ENCODE peak calls at places on chromosome 11, in six cellular contexts. One of them, this sample, is unnamed.

GRCh38 chr11:36151933-36152580 is 137.2 kb downstream of the COMMD9 start:
- DNase-seq in ACHN: no peak
- DNase-seq in HT1080: no peak
- DNase-seq in AG04449: no peak
- DNase-seq in stomach: no peak
- DNase-seq in Caco-2: no peak
- DNase-seq in this sample: no peak

GRCh38 chr11:128424867-128425285 is 162.5 kb downstream of the ETS1 start:
- DNase-seq in ACHN: no peak
- DNase-seq in HT1080: no peak
- DNase-seq in AG04449: no peak
- DNase-seq in stomach: peak; percentile 35
- DNase-seq in Caco-2: peak; percentile 77
- DNase-seq in this sample: no peak

GRCh38 chr11:7281083-7281482 is 29.4 kb downstream of the SYT9 start:
- DNase-seq in ACHN: peak; percentile 9
- DNase-seq in HT1080: peak; percentile 70
- DNase-seq in AG04449: no peak
- DNase-seq in stomach: no peak
- DNase-seq in Caco-2: no peak
- DNase-seq in this sample: no peak

GRCh38 chr11:46277623-46278386 is at the start of gene CREB3L1:
- DNase-seq in ACHN: no peak
- DNase-seq in HT1080: no peak
- DNase-seq in AG04449: no peak
- DNase-seq in stomach: peak; percentile 91
- DNase-seq in Caco-2: peak; percentile 73
- DNase-seq in this sample: peak; percentile 71

GRCh38 chr11:64971421-64972233 is at the start of gene MAJIN:
- DNase-seq in ACHN: peak; percentile 60
- DNase-seq in HT1080: no peak
- DNase-seq in AG04449: no peak
- DNase-seq in stomach: peak; percentile 91
- DNase-seq in Caco-2: no peak
- DNase-seq in this sample: peak; percentile 85

GRCh38 chr11:30560345-30561106 is 25.6 kb downstream of the MPPED2 start:
- DNase-seq in ACHN: no peak
- DNase-seq in HT1080: no peak
- DNase-seq in AG04449: no peak
- DNase-seq in stomach: no peak
- DNase-seq in Caco-2: no peak
- DNase-seq in this sample: no peak

GRCh38 chr11:124669193-124669592 is 4.3 kb downstream of the SIAE start:
- DNase-seq in ACHN: peak; percentile 47
- DNase-seq in HT1080: peak; percentile 48
- DNase-seq in AG04449: no peak
- DNase-seq in stomach: peak; percentile 33
- DNase-seq in Caco-2: peak; percentile 68
- DNase-seq in this sample: peak; percentile 54

GRCh38 chr11:36342327-36342726 is 46.2 kb downstream of the PRR5L start:
- DNase-seq in ACHN: no peak
- DNase-seq in HT1080: no peak
- DNase-seq in AG04449: no peak
- DNase-seq in stomach: no peak
- DNase-seq in Caco-2: no peak
- DNase-seq in this sample: no peak

GRCh38 chr11:12989428-12990242 is 19.5 kb upstream of the RASSF10 start:
- DNase-seq in ACHN: peak; percentile 89
- DNase-seq in HT1080: peak; percentile 45
- DNase-seq in AG04449: no peak
- DNase-seq in stomach: no peak
- DNase-seq in Caco-2: no peak
- DNase-seq in this sample: no peak

GRCh38 chr11:124762624-124763155 is 600 bp upstream of the ESAM start:
- DNase-seq in ACHN: peak; percentile 35
- DNase-seq in HT1080: no peak
- DNase-seq in AG04449: no peak
- DNase-seq in stomach: no peak
- DNase-seq in Caco-2: peak; percentile 66
- DNase-seq in this sample: no peak

GRCh38 chr11:111361874-111362273 is 17.2 kb downstream of the POU2AF1 start:
- DNase-seq in ACHN: no peak
- DNase-seq in HT1080: no peak
- DNase-seq in AG04449: no peak
- DNase-seq in stomach: peak; percentile 55
- DNase-seq in Caco-2: no peak
- DNase-seq in this sample: peak; percentile 26

GRCh38 chr11:8196749-8197148 is 27.9 kb upstream of the RIC3 start:
- DNase-seq in ACHN: no peak
- DNase-seq in HT1080: no peak
- DNase-seq in AG04449: no peak
- DNase-seq in stomach: no peak
- DNase-seq in Caco-2: no peak
- DNase-seq in this sample: no peak

GRCh38 chr11:35158371-35159081 is 19.6 kb downstream of the CD44 start:
- DNase-seq in ACHN: no peak
- DNase-seq in HT1080: no peak
- DNase-seq in AG04449: no peak
- DNase-seq in stomach: no peak
- DNase-seq in Caco-2: no peak
- DNase-seq in this sample: no peak

GRCh38 chr11:116353517-116353916 is 419.3 kb downstream of the BUD13 start:
- DNase-seq in ACHN: no peak
- DNase-seq in HT1080: no peak
- DNase-seq in AG04449: no peak
- DNase-seq in stomach: no peak
- DNase-seq in Caco-2: no peak
- DNase-seq in this sample: no peak

GRCh38 chr11:61657566-61657965 is 22.6 kb upstream of the DAGLA start:
- DNase-seq in ACHN: no peak
- DNase-seq in HT1080: peak; percentile 26
- DNase-seq in AG04449: no peak
- DNase-seq in stomach: no peak
- DNase-seq in Caco-2: no peak
- DNase-seq in this sample: no peak

GRCh38 chr11:26841818-26842457 is 120.1 kb upstream of the SLC5A12 start:
- DNase-seq in ACHN: no peak
- DNase-seq in HT1080: no peak
- DNase-seq in AG04449: peak; percentile 73
- DNase-seq in stomach: no peak
- DNase-seq in Caco-2: no peak
- DNase-seq in this sample: no peak

GRCh38 chr11:19931141-19931767 is 218.6 kb downstream of the NAV2 start:
- DNase-seq in ACHN: no peak
- DNase-seq in HT1080: no peak
- DNase-seq in AG04449: no peak
- DNase-seq in stomach: no peak
- DNase-seq in Caco-2: no peak
- DNase-seq in this sample: no peak

GRCh38 chr11:123255909-123256308 is 60.9 kb upstream of the CLMP start:
- DNase-seq in ACHN: no peak
- DNase-seq in HT1080: no peak
- DNase-seq in AG04449: no peak
- DNase-seq in stomach: no peak
- DNase-seq in Caco-2: no peak
- DNase-seq in this sample: no peak

GRCh38 chr11:2471048-2471803 is 26.4 kb downstream of the KCNQ1 start:
- DNase-seq in ACHN: no peak
- DNase-seq in HT1080: no peak
- DNase-seq in AG04449: no peak
- DNase-seq in stomach: peak; percentile 16
- DNase-seq in Caco-2: peak; percentile 18
- DNase-seq in this sample: peak; percentile 26

GRCh38 chr11:72443016-72443415 is 8.7 kb upstream of the CLPB start:
- DNase-seq in ACHN: no peak
- DNase-seq in HT1080: no peak
- DNase-seq in AG04449: no peak
- DNase-seq in stomach: no peak
- DNase-seq in Caco-2: no peak
- DNase-seq in this sample: no peak

This sample was measured in lung.